ENCODE peak calls at places on chromosome 11, in four cellular contexts. One of them, this sample, is unnamed.

GRCh38 chr11:77115181-77115611 is 12.6 kb downstream of the OMP start:
- DNase-seq in Caki2: no peak
- DNase-seq in HT1080: no peak
- DNase-seq in A549: peak
- DNase-seq in this sample: no peak

GRCh38 chr11:112477152-112477928 is 216.7 kb upstream of the PLET1 start:
- DNase-seq in Caki2: no peak
- DNase-seq in HT1080: no peak
- DNase-seq in A549: no peak
- DNase-seq in this sample: no peak

GRCh38 chr11:34650528-34650927 is 29.6 kb downstream of the EHF start:
- DNase-seq in Caki2: no peak
- DNase-seq in HT1080: no peak
- DNase-seq in A549: no peak
- DNase-seq in this sample: peak

GRCh38 chr11:109791337-109791736 is 301.9 kb upstream of the ZC3H12C start:
- DNase-seq in Caki2: no peak
- DNase-seq in HT1080: no peak
- DNase-seq in A549: no peak
- DNase-seq in this sample: no peak

GRCh38 chr11:124724854-124725718 is 14.7 kb upstream of the NRGN start:
- DNase-seq in Caki2: no peak
- DNase-seq in HT1080: no peak
- DNase-seq in A549: no peak
- DNase-seq in this sample: no peak

GRCh38 chr11:85815186-85815911 is 4.4 kb upstream of the SYTL2 start:
- DNase-seq in Caki2: no peak
- DNase-seq in HT1080: peak
- DNase-seq in A549: no peak
- DNase-seq in this sample: no peak

GRCh38 chr11:17828311-17828751 is 93.8 kb downstream of the KCNC1 start:
- DNase-seq in Caki2: no peak
- DNase-seq in HT1080: no peak
- DNase-seq in A549: no peak
- DNase-seq in this sample: no peak

GRCh38 chr11:46293616-46294015 is 16.2 kb downstream of the CREB3L1 start:
- DNase-seq in Caki2: no peak
- DNase-seq in HT1080: peak
- DNase-seq in A549: no peak
- DNase-seq in this sample: no peak

GRCh38 chr11:8013833-8014232 is 26.7 kb downstream of the EIF3F start:
- DNase-seq in Caki2: no peak
- DNase-seq in HT1080: no peak
- DNase-seq in A549: no peak
- DNase-seq in this sample: no peak